ENCODE peak calls at places on chromosomes 11 and 22, in four cellular contexts. Y, P, W and R are unnamed samples.

GRCh38 chr11:32034149-32034548 is 56.7 kb upstream of the RCN1 start:
- DNase-seq in P (no peak), Y (no peak), W (no peak), R (no peak)

GRCh38 chr11:46706886-46707285 is 6.1 kb downstream of the ZNF408 start:
- DNase-seq in W (no peak), P (no peak), Y (no peak), R (no peak)

GRCh38 chr11:132901638-132902610 is 630.4 kb downstream of the OPCML start:
- DNase-seq in W (no peak), Y (no peak), P (no peak), R (no peak)

GRCh38 chr11:75582935-75583709 is 21.1 kb downstream of the SERPINH1 start:
- DNase-seq in P (no peak), W (peak), Y (peak), R (peak)

GRCh38 chr22:44057411-44057987 is 33.4 kb downstream of the PARVB start:
- DNase-seq in P (no peak), W (no peak), Y (no peak), R (peak)

GRCh38 chr11:36101466-36101865 is 157.6 kb downstream of the LDLRAD3 start:
- DNase-seq in Y (no peak), W (no peak), P (no peak), R (no peak)

GRCh38 chr22:41352058-41352457 is 29.7 kb upstream of the TEF start:
- DNase-seq in W (no peak), Y (no peak), P (no peak), R (no peak)

GRCh38 chr11:87473174-87473573 is 435.4 kb downstream of the TMEM135 start:
- DNase-seq in W (no peak), P (peak), Y (no peak), R (no peak)